ENCODE peak calls at places on chromosomes 7 and 10, in nine cellular contexts. One of them, this sample, is unnamed.

GRCh38 chr7:16989883-16990413 is 108.2 kb upstream of the AGR3 start:
- DNase-seq in activated naive CD4-positive, alpha-beta T cell treated with anti-CD3 and anti-CD28 coated beads for 36 hours: no peak
- DNase-seq in AG10803: peak
- DNase-seq in mammary epithelial cell: peak
- DNase-seq in stomach: peak
- DNase-seq in cardiac muscle cell: no peak
- DNase-seq in WTC11: no peak
- DNase-seq in CD8-positive, alpha-beta memory T cell: no peak
- DNase-seq in endothelial cell: no peak
- DNase-seq in this sample: no peak

GRCh38 chr10:87659571-87660483 is at the start of gene PAPSS2:
- DNase-seq in activated naive CD4-positive, alpha-beta T cell treated with anti-CD3 and anti-CD28 coated beads for 36 hours: peak
- DNase-seq in AG10803: peak
- DNase-seq in mammary epithelial cell: peak
- DNase-seq in stomach: peak
- DNase-seq in cardiac muscle cell: peak
- DNase-seq in WTC11: peak
- DNase-seq in CD8-positive, alpha-beta memory T cell: no peak
- DNase-seq in endothelial cell: peak
- DNase-seq in this sample: no peak

GRCh38 chr10:97408496-97408992 is 7.4 kb upstream of the RRP12 start:
- DNase-seq in activated naive CD4-positive, alpha-beta T cell treated with anti-CD3 and anti-CD28 coated beads for 36 hours: no peak
- DNase-seq in AG10803: no peak
- DNase-seq in mammary epithelial cell: peak
- DNase-seq in stomach: peak
- DNase-seq in cardiac muscle cell: no peak
- DNase-seq in WTC11: no peak
- DNase-seq in CD8-positive, alpha-beta memory T cell: no peak
- DNase-seq in endothelial cell: no peak
- DNase-seq in this sample: no peak

GRCh38 chr10:96646251-96646740 is 59.5 kb upstream of the TM9SF3 start:
- DNase-seq in activated naive CD4-positive, alpha-beta T cell treated with anti-CD3 and anti-CD28 coated beads for 36 hours: no peak
- DNase-seq in AG10803: no peak
- DNase-seq in mammary epithelial cell: no peak
- DNase-seq in stomach: no peak
- DNase-seq in cardiac muscle cell: no peak
- DNase-seq in WTC11: no peak
- DNase-seq in CD8-positive, alpha-beta memory T cell: no peak
- DNase-seq in endothelial cell: no peak
- DNase-seq in this sample: no peak

GRCh38 chr7:95897557-95898183 is 125.3 kb downstream of the DYNC1I1 start:
- DNase-seq in activated naive CD4-positive, alpha-beta T cell treated with anti-CD3 and anti-CD28 coated beads for 36 hours: no peak
- DNase-seq in AG10803: no peak
- DNase-seq in mammary epithelial cell: no peak
- DNase-seq in stomach: no peak
- DNase-seq in cardiac muscle cell: no peak
- DNase-seq in WTC11: no peak
- DNase-seq in CD8-positive, alpha-beta memory T cell: no peak
- DNase-seq in endothelial cell: no peak
- DNase-seq in this sample: no peak

GRCh38 chr7:4836206-4836661 is 25.6 kb downstream of the PAPOLB start:
- DNase-seq in activated naive CD4-positive, alpha-beta T cell treated with anti-CD3 and anti-CD28 coated beads for 36 hours: no peak
- DNase-seq in AG10803: no peak
- DNase-seq in mammary epithelial cell: no peak
- DNase-seq in stomach: no peak
- DNase-seq in cardiac muscle cell: no peak
- DNase-seq in WTC11: no peak
- DNase-seq in CD8-positive, alpha-beta memory T cell: no peak
- DNase-seq in endothelial cell: no peak
- DNase-seq in this sample: no peak

GRCh38 chr10:105634283-105634682 is 993.2 kb downstream of the SORCS3 start:
- DNase-seq in activated naive CD4-positive, alpha-beta T cell treated with anti-CD3 and anti-CD28 coated beads for 36 hours: no peak
- DNase-seq in AG10803: no peak
- DNase-seq in mammary epithelial cell: no peak
- DNase-seq in stomach: no peak
- DNase-seq in cardiac muscle cell: no peak
- DNase-seq in WTC11: no peak
- DNase-seq in CD8-positive, alpha-beta memory T cell: no peak
- DNase-seq in endothelial cell: no peak
- DNase-seq in this sample: no peak

GRCh38 chr10:63711866-63712716 is 190.9 kb downstream of the REEP3 start:
- DNase-seq in activated naive CD4-positive, alpha-beta T cell treated with anti-CD3 and anti-CD28 coated beads for 36 hours: no peak
- DNase-seq in AG10803: peak
- DNase-seq in mammary epithelial cell: peak
- DNase-seq in stomach: peak
- DNase-seq in cardiac muscle cell: no peak
- DNase-seq in WTC11: no peak
- DNase-seq in CD8-positive, alpha-beta memory T cell: no peak
- DNase-seq in endothelial cell: no peak
- DNase-seq in this sample: no peak

GRCh38 chr7:50399206-50399605 is 50.9 kb downstream of the FIGNL1 start:
- DNase-seq in activated naive CD4-positive, alpha-beta T cell treated with anti-CD3 and anti-CD28 coated beads for 36 hours: no peak
- DNase-seq in AG10803: no peak
- DNase-seq in mammary epithelial cell: no peak
- DNase-seq in stomach: no peak
- DNase-seq in cardiac muscle cell: no peak
- DNase-seq in WTC11: no peak
- DNase-seq in CD8-positive, alpha-beta memory T cell: no peak
- DNase-seq in endothelial cell: no peak
- DNase-seq in this sample: no peak

GRCh38 chr7:84675633-84676034 is 481.0 kb upstream of the SEMA3A start:
- DNase-seq in activated naive CD4-positive, alpha-beta T cell treated with anti-CD3 and anti-CD28 coated beads for 36 hours: no peak
- DNase-seq in AG10803: no peak
- DNase-seq in mammary epithelial cell: peak
- DNase-seq in stomach: peak
- DNase-seq in cardiac muscle cell: no peak
- DNase-seq in WTC11: no peak
- DNase-seq in CD8-positive, alpha-beta memory T cell: no peak
- DNase-seq in endothelial cell: no peak
- DNase-seq in this sample: no peak

GRCh38 chr10:69421611-69422308 is 5.0 kb upstream of the TACR2 start:
- DNase-seq in activated naive CD4-positive, alpha-beta T cell treated with anti-CD3 and anti-CD28 coated beads for 36 hours: no peak
- DNase-seq in AG10803: no peak
- DNase-seq in mammary epithelial cell: no peak
- DNase-seq in stomach: no peak
- DNase-seq in cardiac muscle cell: no peak
- DNase-seq in WTC11: no peak
- DNase-seq in CD8-positive, alpha-beta memory T cell: no peak
- DNase-seq in endothelial cell: no peak
- DNase-seq in this sample: no peak

GRCh38 chr10:98170249-98171117 is 36.0 kb downstream of the R3HCC1L start:
- DNase-seq in activated naive CD4-positive, alpha-beta T cell treated with anti-CD3 and anti-CD28 coated beads for 36 hours: peak
- DNase-seq in AG10803: peak
- DNase-seq in mammary epithelial cell: peak
- DNase-seq in stomach: peak
- DNase-seq in cardiac muscle cell: peak
- DNase-seq in WTC11: peak
- DNase-seq in CD8-positive, alpha-beta memory T cell: no peak
- DNase-seq in endothelial cell: peak
- DNase-seq in this sample: peak